ENCODE peak calls at places on chromosomes 5 and 9, in four cellular contexts. Y is CD8-positive, alpha-beta T cell; V is left lung; X is A549. W is an unnamed sample.
A peak's percentile ranks its signal among the peaks of the same experiment; 100 is the strongest.

GRCh38 chr9:137630684-137631083 is 11.9 kb downstream of the EHMT1 start:
- ATAC-seq in V (no peak), Y (no peak), X (no peak), W (no peak)

GRCh38 chr5:154302181-154302580 is 111.6 kb downstream of the GALNT10 start:
- ATAC-seq in Y (no peak), X (no peak), V (peak; percentile 43), W (peak; percentile 79)

GRCh38 chr5:147245381-147246055 is 10.7 kb downstream of the STK32A start:
- ATAC-seq in V (no peak), Y (no peak), X (no peak), W (peak; percentile 53)

GRCh38 chr9:121635300-121635699 is 16.1 kb upstream of the DAB2IP start:
- ATAC-seq in Y (no peak), V (no peak), X (no peak), W (no peak)

GRCh38 chr5:33523208-33523771 is 82.5 kb downstream of the TARS1 start:
- ATAC-seq in X (no peak), V (no peak), Y (no peak), W (no peak)

GRCh38 chr9:21801683-21802417 is 586 bp upstream of the MTAP start:
- ATAC-seq in V (peak; percentile 73), X (peak; percentile 78), Y (peak; percentile 34), W (peak; percentile 75)

GRCh38 chr5:149429839-149430721 is 51.0 kb upstream of the IL17B start:
- ATAC-seq in V (peak; percentile 37), Y (no peak), X (peak; percentile 40), W (peak; percentile 10)

GRCh38 chr9:34157898-34158297 is 20.9 kb upstream of the UBAP1 start:
- ATAC-seq in Y (no peak), X (no peak), V (no peak), W (no peak)

GRCh38 chr5:138869763-138870500 is 5.2 kb downstream of the LRRTM2 start:
- ATAC-seq in Y (no peak), X (peak; percentile 78), V (peak; percentile 28), W (no peak)

GRCh38 chr9:116987902-116988301 is 300.8 kb downstream of the TRIM32 start:
- ATAC-seq in Y (no peak), V (no peak), X (no peak), W (no peak)

GRCh38 chr5:173688708-173689107 is 72.3 kb upstream of the BOD1 start:
- ATAC-seq in Y (no peak), X (peak; percentile 39), V (peak; percentile 62), W (no peak)

GRCh38 chr9:121055642-121056143 is 5.6 kb upstream of the C5 start:
- ATAC-seq in V (peak; percentile 51), X (peak; percentile 95), Y (no peak), W (no peak)

GRCh38 chr9:7439355-7439978 is 360.1 kb downstream of the DMAC1 start:
- ATAC-seq in Y (no peak), V (peak; percentile 19), X (no peak), W (no peak)

GRCh38 chr9:123399803-123400378 is 43.9 kb downstream of the CRB2 start:
- ATAC-seq in Y (no peak), V (peak; percentile 25), X (peak; percentile 67), W (no peak)

GRCh38 chr5:41416336-41416735 is 94.1 kb downstream of the PLCXD3 start:
- ATAC-seq in V (no peak), Y (no peak), X (no peak), W (no peak)

GRCh38 chr5:94807985-94808384 is 189.5 kb downstream of the SLF1 start:
- ATAC-seq in Y (no peak), V (no peak), X (no peak), W (no peak)

GRCh38 chr9:136711751-136712689 is at the start of gene DIPK1B:
- ATAC-seq in X (peak; percentile 55), V (peak; percentile 27), Y (peak; percentile 45), W (no peak)

GRCh38 chr5:157487358-157487757 is 27.3 kb downstream of the NIPAL4 start:
- ATAC-seq in Y (no peak), X (no peak), V (no peak), W (no peak)

GRCh38 chr5:97923496-97923895 is 740.4 kb upstream of the RIOK2 start:
- ATAC-seq in X (no peak), V (no peak), Y (no peak), W (no peak)

GRCh38 chr9:135514342-135515082 is 6.7 kb upstream of the LCN1 start:
- ATAC-seq in Y (no peak), X (no peak), V (no peak), W (no peak)

GRCh38 chr9:13607746-13608445 is 328.4 kb upstream of the MPDZ start:
- ATAC-seq in X (no peak), Y (no peak), V (peak; percentile 29), W (no peak)

GRCh38 chr5:172524573-172525021 is 70.3 kb upstream of the SH3PXD2B start:
- ATAC-seq in V (no peak), X (no peak), Y (no peak), W (peak; percentile 67)

GRCh38 chr5:98770911-98771322 is 2.5 kb upstream of the RGMB start:
- ATAC-seq in X (no peak), V (no peak), Y (no peak), W (no peak)

GRCh38 chr5:138212828-138213160 is 329 bp downstream of the CDC23 start:
- ATAC-seq in V (peak; percentile 66), Y (peak; percentile 27), X (peak; percentile 26), W (peak; percentile 35)

GRCh38 chr5:138369706-138370105 is 17.2 kb downstream of the KDM3B start:
- ATAC-seq in Y (no peak), V (peak; percentile 67), X (no peak), W (peak; percentile 46)

GRCh38 chr9:13568851-13569618 is 289.5 kb upstream of the MPDZ start:
- ATAC-seq in Y (no peak), X (peak; percentile 35), V (peak; percentile 47), W (no peak)

GRCh38 chr5:72281764-72282499 is 38.1 kb downstream of the MRPS27 start:
- ATAC-seq in Y (no peak), V (peak; percentile 46), X (peak; percentile 26), W (peak; percentile 85)

GRCh38 chr9:100498592-100498991 is 25.6 kb downstream of the TMEFF1 start:
- ATAC-seq in X (no peak), Y (no peak), V (no peak), W (no peak)

GRCh38 chr9:100489836-100490235 is 16.9 kb downstream of the TMEFF1 start:
- ATAC-seq in V (no peak), Y (no peak), X (no peak), W (no peak)

GRCh38 chr9:100488171-100488570 is 15.2 kb downstream of the TMEFF1 start:
- ATAC-seq in Y (no peak), X (no peak), V (no peak), W (no peak)

DNA sequence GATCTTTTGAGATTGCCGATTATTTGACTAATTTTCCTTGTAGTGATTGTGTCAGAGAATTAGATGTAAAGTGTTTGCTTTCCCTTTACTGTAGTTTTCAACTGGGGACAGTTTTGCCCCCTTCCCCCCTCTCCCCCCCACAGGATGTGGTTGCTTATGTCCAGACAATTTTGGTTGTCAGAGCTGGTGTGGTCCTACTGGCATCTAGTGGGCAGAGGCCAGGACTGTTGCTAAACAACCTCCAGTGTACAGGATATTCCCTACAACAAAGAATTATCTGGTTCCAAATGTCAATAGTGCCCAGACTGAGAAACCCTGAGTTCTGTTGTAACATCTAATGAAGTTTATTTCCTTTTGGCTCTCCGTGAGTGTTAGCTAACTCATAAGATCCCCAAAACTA is 20.0 kb downstream of the TMEFF1 start:
- ATAC-seq in Y (no peak), V (no peak), X (peak; percentile 72), W (no peak)
- TF ChIP-seq CTCF in Y (no peak), V (no peak), X (no peak), W (no peak)

DNA sequence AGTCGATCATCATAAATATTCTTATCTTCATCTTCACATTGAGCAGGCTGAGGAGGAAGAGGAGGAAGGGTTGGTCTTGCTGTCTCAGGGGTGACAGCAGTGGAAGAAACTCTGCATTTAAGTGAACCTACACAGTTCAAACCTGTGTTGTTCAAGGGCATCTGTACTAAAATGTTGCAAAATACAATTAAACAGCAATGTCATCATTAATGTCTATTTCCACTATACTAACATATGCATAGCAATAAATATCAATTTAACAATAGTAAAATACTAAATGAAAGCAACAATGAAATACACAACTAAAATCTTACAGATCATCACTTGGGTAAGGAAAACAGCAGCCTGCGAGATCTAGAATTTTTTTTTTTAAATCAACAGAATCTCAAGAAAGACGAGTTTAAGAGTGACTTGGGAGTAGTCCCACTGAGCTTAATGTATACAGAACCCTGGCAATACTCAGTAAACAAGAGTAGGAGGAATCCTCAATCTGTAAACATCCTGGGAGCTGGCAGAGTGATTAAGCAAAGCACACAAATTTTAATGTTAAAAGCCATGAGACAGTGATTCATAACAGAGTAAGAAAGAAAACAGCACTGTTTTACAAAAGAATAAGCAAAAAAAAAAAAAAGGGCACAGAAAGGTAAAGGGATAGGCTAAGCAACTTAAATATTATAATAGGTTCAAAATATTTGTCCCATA is 10.0 kb downstream of the HOMER1 start:
- ATAC-seq in Y (no peak), V (no peak), X (peak; percentile 70), W (no peak)
- H3K4me3 ChIP-seq in Y (no peak overlapping the region), V (no peak overlapping the region), X (no peak overlapping the region), W (no peak overlapping the region)

GRCh38 chr5:151685749-151686672 is 704 bp downstream of the SPARC start:
- ATAC-seq in V (no peak), Y (no peak), X (no peak), W (no peak)

GRCh38 chr5:151682751-151683331 is 3.9 kb downstream of the SPARC start:
- ATAC-seq in Y (no peak), V (no peak), X (no peak), W (no peak)

GRCh38 chr5:151683444-151683843 is 3.3 kb downstream of the SPARC start:
- ATAC-seq in V (no peak), Y (no peak), X (no peak), W (no peak)

GRCh38 chr5:151683936-151684586 is 2.7 kb downstream of the SPARC start:
- ATAC-seq in X (no peak), V (no peak), Y (no peak), W (no peak)

DNA sequence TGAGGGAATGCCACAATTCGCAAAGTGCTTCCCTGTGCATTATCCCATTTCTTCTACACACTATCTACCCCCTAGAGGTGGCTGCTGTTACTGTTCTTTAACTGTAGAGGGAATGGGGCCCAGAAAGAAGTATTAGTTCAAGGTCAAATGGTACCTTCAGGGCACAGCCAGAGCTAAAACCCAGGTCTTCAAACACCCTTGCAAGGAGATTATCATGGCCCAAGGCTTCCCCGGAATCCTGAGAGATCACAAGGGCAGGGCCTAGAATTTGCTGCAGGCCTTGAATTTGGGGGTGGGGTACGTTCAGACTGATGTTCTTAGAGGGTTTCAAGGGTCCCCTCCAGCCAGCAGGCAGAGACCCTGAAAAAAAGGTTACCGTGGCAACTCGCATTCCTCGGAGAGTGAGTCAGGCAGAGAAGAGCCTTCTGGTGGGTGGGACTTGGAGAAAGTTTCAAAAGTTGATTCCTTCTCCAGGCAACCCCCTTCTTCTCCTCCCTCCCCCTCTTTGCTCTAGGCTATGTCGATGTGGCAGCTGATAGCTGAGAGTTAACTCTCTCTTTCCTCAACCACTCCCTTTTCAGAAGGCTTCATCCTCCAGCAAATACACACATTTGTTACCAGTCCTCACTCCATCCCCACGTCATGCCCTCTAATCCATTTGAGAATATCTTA is 1.9 kb downstream of the SPARC start:
- ATAC-seq in V (peak; percentile 70), X (peak; percentile 83), Y (no peak), W (peak; percentile 61)
- H3K4me1 ChIP-seq in V (peaks cover 26% of the 10 kb centered on the region), X (peaks cover 39% of the 10 kb centered on the region), Y (no peaks in the 10 kb centered on the region), W (peaks cover 78% of the 10 kb centered on the region)

GRCh38 chr5:142925795-142926194 is 155.6 kb downstream of the ARHGAP26 start:
- ATAC-seq in X (peak; percentile 43), V (peak; percentile 45), Y (no peak), W (peak; percentile 70)

GRCh38 chr5:142926549-142926948 is 156.4 kb downstream of the ARHGAP26 start:
- ATAC-seq in V (no peak), X (no peak), Y (no peak), W (no peak)

GRCh38 chr5:142922223-142922952 is 152.2 kb downstream of the ARHGAP26 start:
- ATAC-seq in X (peak; percentile 77), Y (no peak), V (peak; percentile 76), W (peak; percentile 36)

GRCh38 chr5:142920888-142921612 is 150.9 kb downstream of the ARHGAP26 start:
- ATAC-seq in X (no peak), Y (no peak), V (no peak), W (no peak)

GRCh38 chr5:142924135-142924883 is 154.1 kb downstream of the ARHGAP26 start:
- ATAC-seq in Y (peak; percentile 59), V (peak; percentile 21), X (peak; percentile 62), W (no peak)
- TF ChIP-seq CTCF in Y (no peak), V (no peak), X (peak; percentile 40), W (peak; percentile 26)

W was measured in gastroesophageal sphincter.